ENCODE peak calls at places on chromosomes 13 and 19, in ten cellular contexts. One of them, this sample, is unnamed.

GRCh38 chr19:13015361-13016231 is 20.3 kb downstream of the NFIX start:
- DNase-seq in body of pancreas: no peak
- DNase-seq in SK-N-SH: no peak
- DNase-seq in SK-N-MC: no peak
- DNase-seq in heart left ventricle: no peak
- DNase-seq in substantia nigra: no peak
- DNase-seq in RWPE1: no peak
- DNase-seq in thoracic aorta: no peak
- DNase-seq in right lobe of liver: no peak
- DNase-seq in SJCRH30: peak; percentile 43
- DNase-seq in this sample: no peak

GRCh38 chr13:43520331-43520730 is 266.4 kb downstream of the ENOX1 start:
- DNase-seq in body of pancreas: no peak
- DNase-seq in SK-N-SH: no peak
- DNase-seq in SK-N-MC: no peak
- DNase-seq in heart left ventricle: no peak
- DNase-seq in substantia nigra: no peak
- DNase-seq in RWPE1: no peak
- DNase-seq in thoracic aorta: no peak
- DNase-seq in right lobe of liver: no peak
- DNase-seq in SJCRH30: no peak
- DNase-seq in this sample: no peak

GRCh38 chr13:106232680-106233079 is 302.8 kb downstream of the EFNB2 start:
- DNase-seq in body of pancreas: no peak
- DNase-seq in SK-N-SH: no peak
- DNase-seq in SK-N-MC: no peak
- DNase-seq in heart left ventricle: no peak
- DNase-seq in substantia nigra: no peak
- DNase-seq in RWPE1: no peak
- DNase-seq in thoracic aorta: no peak
- DNase-seq in right lobe of liver: no peak
- DNase-seq in SJCRH30: no peak
- DNase-seq in this sample: no peak

GRCh38 chr19:53140351-53140750 is 7.6 kb upstream of the ZNF415 start:
- DNase-seq in body of pancreas: no peak
- DNase-seq in SK-N-SH: no peak
- DNase-seq in SK-N-MC: no peak
- DNase-seq in heart left ventricle: no peak
- DNase-seq in substantia nigra: no peak
- DNase-seq in RWPE1: no peak
- DNase-seq in thoracic aorta: no peak
- DNase-seq in right lobe of liver: no peak
- DNase-seq in SJCRH30: no peak
- DNase-seq in this sample: no peak

GRCh38 chr13:95023405-95023804 is 277.8 kb downstream of the ABCC4 start:
- DNase-seq in body of pancreas: no peak
- DNase-seq in SK-N-SH: no peak
- DNase-seq in SK-N-MC: no peak
- DNase-seq in heart left ventricle: no peak
- DNase-seq in substantia nigra: no peak
- DNase-seq in RWPE1: peak; percentile 12
- DNase-seq in thoracic aorta: no peak
- DNase-seq in right lobe of liver: no peak
- DNase-seq in SJCRH30: peak; percentile 2
- DNase-seq in this sample: peak; percentile 18

GRCh38 chr13:50451609-50452008 is 391.9 kb downstream of the DLEU7 start:
- DNase-seq in body of pancreas: no peak
- DNase-seq in SK-N-SH: no peak
- DNase-seq in SK-N-MC: no peak
- DNase-seq in heart left ventricle: no peak
- DNase-seq in substantia nigra: no peak
- DNase-seq in RWPE1: no peak
- DNase-seq in thoracic aorta: no peak
- DNase-seq in right lobe of liver: no peak
- DNase-seq in SJCRH30: no peak
- DNase-seq in this sample: no peak

GRCh38 chr13:107252428-107252827 is 684.5 kb upstream of the ARGLU1 start:
- DNase-seq in body of pancreas: no peak
- DNase-seq in SK-N-SH: no peak
- DNase-seq in SK-N-MC: no peak
- DNase-seq in heart left ventricle: no peak
- DNase-seq in substantia nigra: no peak
- DNase-seq in RWPE1: peak; percentile 9
- DNase-seq in thoracic aorta: no peak
- DNase-seq in right lobe of liver: no peak
- DNase-seq in SJCRH30: no peak
- DNase-seq in this sample: no peak

GRCh38 chr19:50359432-50359818 is 6.0 kb downstream of the NAPSA start:
- DNase-seq in body of pancreas: no peak
- DNase-seq in SK-N-SH: no peak
- DNase-seq in SK-N-MC: no peak
- DNase-seq in heart left ventricle: no peak
- DNase-seq in substantia nigra: no peak
- DNase-seq in RWPE1: no peak
- DNase-seq in thoracic aorta: no peak
- DNase-seq in right lobe of liver: no peak
- DNase-seq in SJCRH30: no peak
- DNase-seq in this sample: no peak

GRCh38 chr19:51692065-51692915 is 840 bp upstream of the SPACA6 start:
- DNase-seq in body of pancreas: no peak
- DNase-seq in SK-N-SH: peak; percentile 24
- DNase-seq in SK-N-MC: no peak
- DNase-seq in heart left ventricle: no peak
- DNase-seq in substantia nigra: no peak
- DNase-seq in RWPE1: no peak
- DNase-seq in thoracic aorta: no peak
- DNase-seq in right lobe of liver: no peak
- DNase-seq in SJCRH30: no peak
- DNase-seq in this sample: no peak

GRCh38 chr19:38263696-38264485 is 482 bp upstream of the SPINT2 start:
- DNase-seq in body of pancreas: peak; percentile 97
- DNase-seq in SK-N-SH: peak; percentile 44
- DNase-seq in SK-N-MC: no peak
- DNase-seq in heart left ventricle: peak; percentile 45
- DNase-seq in substantia nigra: no peak
- DNase-seq in RWPE1: peak; percentile 95
- DNase-seq in thoracic aorta: peak; percentile 46
- DNase-seq in right lobe of liver: peak; percentile 59
- DNase-seq in SJCRH30: no peak
- DNase-seq in this sample: peak; percentile 67

DNA sequence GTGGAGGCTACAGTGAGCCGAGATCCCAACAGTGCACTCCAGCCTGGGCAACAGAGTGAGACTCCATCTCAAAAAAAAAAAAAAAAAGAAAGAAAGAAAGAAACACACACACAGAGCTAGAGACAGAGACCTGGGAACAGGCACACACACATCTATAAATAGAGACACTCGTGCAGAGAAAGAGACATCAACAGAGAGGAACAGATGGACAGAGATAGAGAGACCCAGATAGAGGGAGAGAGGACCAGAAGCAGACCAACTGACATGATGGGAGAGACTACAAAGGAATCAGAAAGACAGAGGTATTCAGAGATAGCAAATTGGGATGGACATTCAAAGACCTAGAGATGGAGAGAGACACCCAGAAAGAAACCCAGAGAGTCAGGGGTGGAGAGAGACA is 2.1 kb upstream of the CA11 start:
- DNase-seq in body of pancreas: no peak
- DNase-seq in SK-N-SH: no peak
- DNase-seq in SK-N-MC: no peak
- DNase-seq in heart left ventricle: no peak
- DNase-seq in substantia nigra: no peak
- DNase-seq in RWPE1: no peak
- DNase-seq in thoracic aorta: no peak
- DNase-seq in right lobe of liver: no peak
- DNase-seq in SJCRH30: no peak
- DNase-seq in this sample: no peak
- H3K27ac ChIP-seq in body of pancreas: no peak overlapping the region
- H3K27ac ChIP-seq in SK-N-SH: no peak overlapping the region
- H3K27ac ChIP-seq in SK-N-MC: no peak overlapping the region
- H3K27ac ChIP-seq in heart left ventricle: no peak overlapping the region
- H3K27ac ChIP-seq in substantia nigra: no peak overlapping the region
- H3K27ac ChIP-seq in RWPE1: peak overlapping the region; percentile 83
- H3K27ac ChIP-seq in thoracic aorta: no peak overlapping the region
- H3K27ac ChIP-seq in right lobe of liver: no peak overlapping the region
- H3K27ac ChIP-seq in SJCRH30: no peak overlapping the region
- H3K27ac ChIP-seq in this sample: no peak overlapping the region

GRCh38 chr13:75986818-75987217 is 350.7 kb downstream of the LMO7 start:
- DNase-seq in body of pancreas: no peak
- DNase-seq in SK-N-SH: no peak
- DNase-seq in SK-N-MC: no peak
- DNase-seq in heart left ventricle: no peak
- DNase-seq in substantia nigra: no peak
- DNase-seq in RWPE1: no peak
- DNase-seq in thoracic aorta: no peak
- DNase-seq in right lobe of liver: no peak
- DNase-seq in SJCRH30: no peak
- DNase-seq in this sample: no peak
- H3K27ac ChIP-seq in body of pancreas: no peak overlapping the region
- H3K27ac ChIP-seq in SK-N-SH: no peak overlapping the region
- H3K27ac ChIP-seq in SK-N-MC: no peak overlapping the region
- H3K27ac ChIP-seq in heart left ventricle: no peak overlapping the region
- H3K27ac ChIP-seq in substantia nigra: no peak overlapping the region
- H3K27ac ChIP-seq in RWPE1: no peak overlapping the region
- H3K27ac ChIP-seq in thoracic aorta: no peak overlapping the region
- H3K27ac ChIP-seq in right lobe of liver: no peak overlapping the region
- H3K27ac ChIP-seq in SJCRH30: no peak overlapping the region
- H3K27ac ChIP-seq in this sample: no peak overlapping the region

DNA sequence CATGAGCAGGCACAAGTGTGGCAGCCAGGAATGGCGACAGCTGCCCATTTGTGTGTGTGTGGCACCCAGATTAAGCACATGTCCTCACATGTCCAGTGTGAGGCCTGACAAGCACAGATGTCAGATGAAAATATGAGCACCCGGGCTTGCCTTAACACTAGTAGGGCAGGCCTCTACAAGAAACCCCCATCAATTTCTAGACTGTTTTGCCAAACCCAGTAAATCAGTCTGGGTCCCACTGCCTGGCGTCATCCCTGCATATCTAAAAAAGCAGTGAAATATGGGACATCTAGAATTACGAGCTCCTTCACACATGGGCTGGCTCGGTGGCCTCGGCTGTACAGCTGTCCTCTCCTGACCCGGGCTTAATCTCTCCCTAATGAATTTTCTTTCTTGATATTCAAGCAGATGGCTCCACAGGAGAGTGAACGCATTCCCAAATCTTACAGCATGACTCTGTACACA is 432.7 kb downstream of the FOXO1 start:
- DNase-seq in body of pancreas: peak; percentile 27
- DNase-seq in SK-N-SH: no peak
- DNase-seq in SK-N-MC: no peak
- DNase-seq in heart left ventricle: peak; percentile 64
- DNase-seq in substantia nigra: no peak
- DNase-seq in RWPE1: peak; percentile 27
- DNase-seq in thoracic aorta: no peak
- DNase-seq in right lobe of liver: no peak
- DNase-seq in SJCRH30: peak; percentile 100
- DNase-seq in this sample: peak; percentile 68
- H3K27ac ChIP-seq in body of pancreas: no peak overlapping the region
- H3K27ac ChIP-seq in SK-N-SH: no peak overlapping the region
- H3K27ac ChIP-seq in SK-N-MC: no peak overlapping the region
- H3K27ac ChIP-seq in heart left ventricle: peak overlapping the region; percentile 73
- H3K27ac ChIP-seq in substantia nigra: no peak overlapping the region
- H3K27ac ChIP-seq in RWPE1: peak overlapping the region; percentile 87
- H3K27ac ChIP-seq in thoracic aorta: no peak overlapping the region
- H3K27ac ChIP-seq in right lobe of liver: no peak overlapping the region
- H3K27ac ChIP-seq in SJCRH30: peak overlapping the region; percentile 97
- H3K27ac ChIP-seq in this sample: peak overlapping the region; percentile 49

GRCh38 chr13:98325724-98326123 is 148.7 kb upstream of the RNF113B start:
- DNase-seq in body of pancreas: no peak
- DNase-seq in SK-N-SH: no peak
- DNase-seq in SK-N-MC: no peak
- DNase-seq in heart left ventricle: no peak
- DNase-seq in substantia nigra: no peak
- DNase-seq in RWPE1: no peak
- DNase-seq in thoracic aorta: no peak
- DNase-seq in right lobe of liver: no peak
- DNase-seq in SJCRH30: no peak
- DNase-seq in this sample: no peak

GRCh38 chr13:98326274-98326673 is 149.2 kb upstream of the RNF113B start:
- DNase-seq in body of pancreas: no peak
- DNase-seq in SK-N-SH: no peak
- DNase-seq in SK-N-MC: no peak
- DNase-seq in heart left ventricle: no peak
- DNase-seq in substantia nigra: no peak
- DNase-seq in RWPE1: no peak
- DNase-seq in thoracic aorta: no peak
- DNase-seq in right lobe of liver: no peak
- DNase-seq in SJCRH30: no peak
- DNase-seq in this sample: no peak

GRCh38 chr13:98324105-98324504 is 147.0 kb upstream of the RNF113B start:
- DNase-seq in body of pancreas: no peak
- DNase-seq in SK-N-SH: no peak
- DNase-seq in SK-N-MC: no peak
- DNase-seq in heart left ventricle: no peak
- DNase-seq in substantia nigra: no peak
- DNase-seq in RWPE1: no peak
- DNase-seq in thoracic aorta: no peak
- DNase-seq in right lobe of liver: no peak
- DNase-seq in SJCRH30: no peak
- DNase-seq in this sample: no peak

GRCh38 chr13:98328511-98328910 is 151.4 kb upstream of the RNF113B start:
- DNase-seq in body of pancreas: no peak
- DNase-seq in SK-N-SH: no peak
- DNase-seq in SK-N-MC: no peak
- DNase-seq in heart left ventricle: no peak
- DNase-seq in substantia nigra: no peak
- DNase-seq in RWPE1: no peak
- DNase-seq in thoracic aorta: no peak
- DNase-seq in right lobe of liver: no peak
- DNase-seq in SJCRH30: no peak
- DNase-seq in this sample: no peak

DNA sequence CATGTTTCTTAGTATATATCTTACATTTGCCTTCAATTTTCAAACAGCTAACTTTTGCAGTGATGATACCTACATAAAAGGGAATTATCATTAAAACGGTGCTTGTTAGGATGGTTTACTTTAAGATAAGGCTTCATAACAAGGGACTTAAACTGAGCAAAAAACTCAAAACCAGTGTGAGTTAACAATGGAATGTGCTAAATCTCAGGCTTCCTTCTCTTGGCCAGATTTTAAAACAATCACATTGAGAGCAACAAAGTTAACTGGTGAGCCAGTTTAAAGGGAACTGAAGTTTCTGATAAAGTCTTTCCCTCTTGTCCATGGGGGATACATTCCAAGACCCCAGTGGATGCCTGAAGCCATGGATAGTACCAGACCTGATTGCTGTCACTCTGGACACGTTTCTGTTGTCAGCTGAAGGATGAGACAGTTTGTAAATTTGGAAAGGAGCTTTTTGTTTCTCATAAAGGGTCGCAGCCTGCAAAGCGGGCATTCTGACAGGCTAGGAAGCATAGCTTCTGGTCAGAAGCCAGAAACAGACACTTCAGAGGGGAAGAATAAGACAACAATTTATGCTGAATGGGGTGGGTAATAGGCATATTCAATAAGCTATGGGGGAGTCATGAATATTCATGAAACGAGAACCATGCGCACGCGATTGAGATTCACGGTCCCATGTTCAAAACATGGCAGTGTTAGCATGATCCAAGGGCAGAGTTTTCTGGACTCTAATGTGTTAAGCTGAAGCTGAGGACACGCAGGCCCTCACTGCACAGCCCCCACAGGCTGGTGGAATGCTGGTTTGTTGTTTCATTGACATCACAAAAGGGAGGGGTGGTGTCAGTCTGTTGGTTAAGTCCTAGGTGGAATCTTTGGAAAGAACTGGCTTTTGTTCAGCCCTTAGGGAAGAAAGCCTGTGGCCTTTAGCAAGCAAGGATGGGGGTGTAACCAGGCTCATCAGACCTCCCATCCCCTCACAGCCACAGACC is 150.6 kb upstream of the RNF113B start:
- DNase-seq in body of pancreas: no peak
- DNase-seq in SK-N-SH: no peak
- DNase-seq in SK-N-MC: no peak
- DNase-seq in heart left ventricle: no peak
- DNase-seq in substantia nigra: no peak
- DNase-seq in RWPE1: no peak
- DNase-seq in thoracic aorta: no peak
- DNase-seq in right lobe of liver: no peak
- DNase-seq in SJCRH30: no peak
- DNase-seq in this sample: no peak
- H3K27ac ChIP-seq in body of pancreas: no peak overlapping the region
- H3K27ac ChIP-seq in SK-N-SH: no peak overlapping the region
- H3K27ac ChIP-seq in SK-N-MC: no peak overlapping the region
- H3K27ac ChIP-seq in heart left ventricle: no peak overlapping the region
- H3K27ac ChIP-seq in substantia nigra: no peak overlapping the region
- H3K27ac ChIP-seq in RWPE1: no peak overlapping the region
- H3K27ac ChIP-seq in thoracic aorta: no peak overlapping the region
- H3K27ac ChIP-seq in right lobe of liver: no peak overlapping the region
- H3K27ac ChIP-seq in SJCRH30: no peak overlapping the region
- H3K27ac ChIP-seq in this sample: no peak overlapping the region

This sample was measured in epithelial cell of prostate.